ENCODE peak calls at places on chromosomes 2 and 18, in eight cellular contexts. D is fibroblast of lung; S is NCI-H2081 treated with DMSO at 0.1 percent for 48 hours; L is T-helper 2 cell; V is SJSA1; Q is MM.1S; W is NCI-H1105 treated with DMSO at 0.1 percent for 48 hours; A is activated CD4-positive, alpha-beta memory T cell treated with anti-CD3 and anti-CD28 coated beads, Interleukin-2, amount 10 ng/mL, durations not matched to agents 7 days and 5 days. O is an unnamed sample.

GRCh38 chr2:72895154-72895553 is 7.9 kb downstream of the SPR start:
- DNase-seq in D (no peak), S (no peak), L (no peak), V (no peak), Q (no peak), W (no peak), A (no peak), O (no peak)

GRCh38 chr18:23935804-23936203 is 78.8 kb upstream of the TTC39C start:
- DNase-seq in D (no peak), S (no peak), L (no peak), V (no peak), Q (no peak), W (no peak), A (peak; percentile 73), O (no peak)

GRCh38 chr2:151239624-151240023 is 22.0 kb downstream of the RBM43 start:
- DNase-seq in D (no peak), S (no peak), L (no peak), V (no peak), Q (no peak), W (no peak), A (no peak), O (no peak)

GRCh38 chr2:121120991-121121390 is 164.0 kb downstream of the TFCP2L1 start:
- DNase-seq in D (no peak), S (no peak), L (no peak), V (no peak), Q (no peak), W (no peak), A (no peak), O (no peak)

GRCh38 chr2:54602736-54603322 is 120.6 kb upstream of the EML6 start:
- DNase-seq in D (peak; percentile 76), S (no peak), L (no peak), V (no peak), Q (no peak), W (no peak), A (no peak), O (no peak)

GRCh38 chr18:24071779-24072178 is 57.2 kb downstream of the TTC39C start:
- DNase-seq in D (no peak), S (no peak), L (no peak), V (no peak), Q (no peak), W (no peak), A (no peak), O (no peak)

GRCh38 chr2:208204166-208204565 is 14.3 kb upstream of the C2orf80 start:
- DNase-seq in D (no peak), S (no peak), L (no peak), V (no peak), Q (no peak), W (no peak), A (no peak), O (no peak)

GRCh38 chr18:60664736-60665135 is 292.2 kb upstream of the MC4R start:
- DNase-seq in D (no peak), S (no peak), L (no peak), V (no peak), Q (peak; percentile 93), W (no peak), A (no peak), O (no peak)

GRCh38 chr2:118973542-118973951 is 31.6 kb downstream of the MARCO start:
- DNase-seq in D (no peak), S (no peak), L (no peak), V (peak; percentile 23), Q (no peak), W (no peak), A (no peak), O (no peak)

GRCh38 chr2:30701782-30702181 is 105.5 kb downstream of the CAPN13 start:
- DNase-seq in D (peak; percentile 12), S (no peak), L (no peak), V (no peak), Q (no peak), W (peak; percentile 3), A (no peak), O (no peak)

GRCh38 chr18:10533111-10533510 is 7.3 kb downstream of the NAPG start:
- DNase-seq in D (no peak), S (no peak), L (no peak), V (no peak), Q (no peak), W (no peak), A (no peak), O (no peak)

GRCh38 chr2:172196768-172197322 is 94.1 kb upstream of the DLX2 start:
- DNase-seq in D (peak; percentile 58), S (no peak), L (no peak), V (no peak), Q (peak; percentile 37), W (no peak), A (peak; percentile 62), O (no peak)

GRCh38 chr2:26942543-26943295 is 27.7 kb upstream of the MAPRE3 start:
- DNase-seq in D (peak; percentile 55), S (no peak), L (peak; percentile 38), V (no peak), Q (peak; percentile 27), W (peak; percentile 9), A (peak; percentile 67), O (no peak)

GRCh38 chr2:100708333-100708732 is 111.6 kb upstream of the NPAS2 start:
- DNase-seq in D (no peak), S (no peak), L (no peak), V (no peak), Q (no peak), W (no peak), A (no peak), O (no peak)

GRCh38 chr2:100730290-100730868 is 89.6 kb upstream of the NPAS2 start:
- DNase-seq in D (peak; percentile 85), S (no peak), L (no peak), V (peak; percentile 70), Q (peak; percentile 27), W (no peak), A (peak; percentile 33), O (no peak)

GRCh38 chr2:172972005-172972619 is 103.5 kb upstream of the MAP3K20 start:
- DNase-seq in D (peak; percentile 62), S (no peak), L (no peak), V (no peak), Q (peak; percentile 53), W (peak; percentile 3), A (peak; percentile 43), O (no peak)

GRCh38 chr2:56768973-56769372 is 585.2 kb downstream of the CCDC85A start:
- DNase-seq in D (no peak), S (no peak), L (no peak), V (no peak), Q (no peak), W (no peak), A (no peak), O (no peak)

GRCh38 chr2:54879598-54880355 is 156.3 kb downstream of the EML6 start:
- DNase-seq in D (no peak), S (no peak), L (no peak), V (no peak), Q (no peak), W (peak; percentile 13), A (no peak), O (no peak)

GRCh38 chr2:218567797-218568189 is 358 bp downstream of the USP37 start:
- DNase-seq in D (peak; percentile 3), S (no peak), L (peak; percentile 75), V (no peak), Q (no peak), W (peak; percentile 69), A (no peak), O (peak; percentile 72)

GRCh38 chr2:63853527-63854310 is 12.0 kb downstream of the UGP2 start:
- DNase-seq in D (peak; percentile 70), S (no peak), L (no peak), V (no peak), Q (no peak), W (no peak), A (no peak), O (no peak)

GRCh38 chr2:113762377-113763118 is 6.1 kb upstream of the SLC35F5 start:
- DNase-seq in D (peak; percentile 79), S (no peak), L (no peak), V (no peak), Q (no peak), W (no peak), A (no peak), O (no peak)

GRCh38 chr2:47022399-47022798 is 106.8 kb upstream of the MCFD2 start:
- DNase-seq in D (no peak), S (no peak), L (no peak), V (no peak), Q (no peak), W (no peak), A (no peak), O (no peak)

GRCh38 chr2:185245216-185245615 is 493.4 kb upstream of the FSIP2 start:
- DNase-seq in D (no peak), S (no peak), L (no peak), V (no peak), Q (no peak), W (no peak), A (no peak), O (no peak)